ENCODE peak calls at places on chromosomes 16 and 17, in eight cellular contexts. P, F, D, T, G, M, C and V are unnamed samples.

GRCh38 chr16:63596716-63597115 is 1525.1 kb downstream of the CDH11 start:
- DNase-seq in P (no peak), F (no peak), D (no peak), T (no peak), G (no peak), M (no peak), C (no peak), V (no peak)

GRCh38 chr17:50062323-50063243 is 6.7 kb downstream of the ITGA3 start:
- DNase-seq in P (no peak), F (no peak), D (peak), T (peak), G (no peak), M (peak), C (no peak), V (no peak)

GRCh38 chr17:4142107-4142900 is 526 bp downstream of the ZZEF1 start:
- DNase-seq in P (peak), F (no peak), D (no peak), T (peak), G (peak), M (no peak), C (peak), V (no peak)

GRCh38 chr17:360141-360705 is 7.6 kb upstream of the RPH3AL start:
- DNase-seq in P (no peak), F (no peak), D (no peak), T (no peak), G (no peak), M (no peak), C (no peak), V (no peak)

GRCh38 chr16:17633146-17633966 is 162.6 kb upstream of the XYLT1 start:
- DNase-seq in P (no peak), F (no peak), D (no peak), T (no peak), G (no peak), M (peak), C (no peak), V (no peak)

GRCh38 chr16:67237396-67238277 is 9.6 kb downstream of the FHOD1 start:
- DNase-seq in P (no peak), F (no peak), D (no peak), T (no peak), G (no peak), M (no peak), C (no peak), V (no peak)

GRCh38 chr16:11183035-11183812 is 72.8 kb downstream of the SOCS1 start:
- DNase-seq in P (no peak), F (no peak), D (no peak), T (no peak), G (peak), M (no peak), C (no peak), V (peak)

GRCh38 chr16:84292032-84292431 is 2.6 kb upstream of the WFDC1 start:
- DNase-seq in P (no peak), F (no peak), D (no peak), T (no peak), G (no peak), M (no peak), C (no peak), V (no peak)

GRCh38 chr17:56897646-56898424 is 16.0 kb downstream of the TRIM25 start:
- DNase-seq in P (no peak), F (no peak), D (no peak), T (peak), G (no peak), M (no peak), C (peak), V (no peak)

GRCh38 chr17:49290690-49291326 is 60.2 kb upstream of the PHOSPHO1 start:
- DNase-seq in P (peak), F (peak), D (no peak), T (peak), G (peak), M (no peak), C (peak), V (no peak)

GRCh38 chr17:10772425-10773380 is 31.2 kb downstream of the TMEM238L start:
- DNase-seq in P (peak), F (no peak), D (peak), T (peak), G (peak), M (no peak), C (peak), V (no peak)

GRCh38 chr17:71237903-71238538 is 882.8 kb upstream of the SOX9 start:
- DNase-seq in P (no peak), F (no peak), D (no peak), T (no peak), G (no peak), M (peak), C (peak), V (no peak)

GRCh38 chr16:397135-397661 is at the start of gene NME4:
- DNase-seq in P (no peak), F (no peak), D (no peak), T (no peak), G (peak), M (no peak), C (peak), V (peak)

GRCh38 chr17:17041018-17041521 is 1.2 kb upstream of the MPRIP start:
- DNase-seq in P (peak), F (no peak), D (peak), T (peak), G (no peak), M (peak), C (no peak), V (no peak)

GRCh38 chr16:75192606-75193264 is 14.2 kb downstream of the CTRB2 start:
- DNase-seq in P (peak), F (peak), D (no peak), T (no peak), G (no peak), M (peak), C (no peak), V (no peak)

GRCh38 chr17:71580220-71580619 is 540.6 kb upstream of the SOX9 start:
- DNase-seq in P (no peak), F (no peak), D (no peak), T (no peak), G (no peak), M (no peak), C (no peak), V (no peak)

GRCh38 chr17:75153854-75154194 is 488 bp downstream of the JPT1 start:
- DNase-seq in P (peak), F (peak), D (no peak), T (no peak), G (no peak), M (no peak), C (peak), V (no peak)

GRCh38 chr16:11224894-11225676 is 30.9 kb downstream of the SOCS1 start:
- DNase-seq in P (no peak), F (no peak), D (no peak), T (peak), G (no peak), M (no peak), C (peak), V (peak)

GRCh38 chr17:37756060-37756459 is 11.2 kb upstream of the HNF1B start:
- DNase-seq in P (no peak), F (no peak), D (no peak), T (no peak), G (no peak), M (no peak), C (no peak), V (no peak)

GRCh38 chr17:17752822-17753448 is 71.7 kb downstream of the RAI1 start:
- DNase-seq in P (no peak), F (no peak), D (no peak), T (no peak), G (no peak), M (peak), C (peak), V (no peak)

GRCh38 chr17:33142703-33143299 is 150.3 kb downstream of the ASIC2 start:
- DNase-seq in P (no peak), F (no peak), D (no peak), T (peak), G (peak), M (no peak), C (peak), V (no peak)

GRCh38 chr17:11122908-11123307 is 118.1 kb upstream of the SHISA6 start:
- DNase-seq in P (no peak), F (no peak), D (no peak), T (no peak), G (no peak), M (no peak), C (no peak), V (no peak)

GRCh38 chr17:14019186-14019956 is 49.9 kb upstream of the COX10 start:
- DNase-seq in P (no peak), F (no peak), D (no peak), T (no peak), G (no peak), M (no peak), C (no peak), V (no peak)

GRCh38 chr16:1940273-1941161 is 2.5 kb downstream of the MSRB1 start:
- DNase-seq in P (no peak), F (no peak), D (no peak), T (peak), G (no peak), M (no peak), C (no peak), V (no peak)

GRCh38 chr16:10895053-10895946 is 18.3 kb downstream of the CIITA start:
- DNase-seq in P (no peak), F (no peak), D (no peak), T (peak), G (peak), M (no peak), C (peak), V (peak)

GRCh38 chr17:2396568-2397246 is 4.2 kb downstream of the MNT start:
- DNase-seq in P (peak), F (peak), D (peak), T (peak), G (peak), M (peak), C (peak), V (peak)

GRCh38 chr17:54256530-54256929 is 433.8 kb downstream of the KIF2B start:
- DNase-seq in P (no peak), F (no peak), D (no peak), T (no peak), G (peak), M (no peak), C (no peak), V (no peak)

GRCh38 chr16:57163842-57164241 is 22.0 kb downstream of the PSME3IP1 start:
- DNase-seq in P (no peak), F (no peak), D (no peak), T (no peak), G (no peak), M (no peak), C (no peak), V (no peak)

GRCh38 chr17:13940858-13941665 is 128.2 kb upstream of the COX10 start:
- DNase-seq in P (peak), F (no peak), D (no peak), T (no peak), G (no peak), M (no peak), C (no peak), V (no peak)

GRCh38 chr17:29740017-29740416 is 117.3 kb upstream of the CORO6 start:
- DNase-seq in P (no peak), F (no peak), D (no peak), T (no peak), G (peak), M (no peak), C (no peak), V (no peak)

GRCh38 chr17:39402279-39402889 is 958 bp upstream of the FBXL20 start:
- DNase-seq in P (peak), F (peak), D (peak), T (peak), G (peak), M (peak), C (peak), V (peak)

GRCh38 chr16:88920618-88921602 is 54.5 kb upstream of the PABPN1L start:
- DNase-seq in P (no peak), F (no peak), D (no peak), T (peak), G (no peak), M (no peak), C (no peak), V (peak)

GRCh38 chr17:44187131-44187899 is 543 bp downstream of the TMUB2 start:
- DNase-seq in P (no peak), F (no peak), D (no peak), T (no peak), G (no peak), M (peak), C (no peak), V (no peak)

GRCh38 chr16:68345351-68345810 is 34.6 kb downstream of the PRMT7 start:
- DNase-seq in P (no peak), F (no peak), D (no peak), T (no peak), G (no peak), M (no peak), C (no peak), V (no peak)

GRCh38 chr17:4519361-4519788 is 20.7 kb downstream of the SPNS2 start:
- DNase-seq in P (no peak), F (no peak), D (peak), T (no peak), G (no peak), M (no peak), C (no peak), V (no peak)

GRCh38 chr16:46607529-46607928 is 13.7 kb downstream of the SHCBP1 start:
- DNase-seq in P (no peak), F (no peak), D (no peak), T (no peak), G (no peak), M (peak), C (peak), V (no peak)

GRCh38 chr17:33521784-33522183 is 228.7 kb upstream of the ASIC2 start:
- DNase-seq in P (peak), F (no peak), D (no peak), T (peak), G (peak), M (no peak), C (peak), V (no peak)

GRCh38 chr17:28346746-28347246 is 10.5 kb downstream of the POLDIP2 start:
- DNase-seq in P (peak), F (no peak), D (no peak), T (no peak), G (peak), M (no peak), C (no peak), V (no peak)
- TF ChIP-seq CTCF in P (peak), F (peak), D (no peak), T (no peak), G (peak), M (peak), C (peak), V (no peak)

GRCh38 chr17:34665803-34666763 is 86.7 kb downstream of the TMEM132E start:
- DNase-seq in P (peak), F (no peak), D (peak), T (no peak), G (peak), M (no peak), C (no peak), V (no peak)

GRCh38 chr17:34667656-34668055 is 88.3 kb downstream of the TMEM132E start:
- DNase-seq in P (no peak), F (no peak), D (no peak), T (no peak), G (no peak), M (no peak), C (no peak), V (no peak)

GRCh38 chr17:34669511-34669910 is 90.1 kb downstream of the TMEM132E start:
- DNase-seq in P (no peak), F (no peak), D (no peak), T (no peak), G (no peak), M (no peak), C (no peak), V (no peak)

GRCh38 chr17:34670618-34671017 is 91.2 kb downstream of the TMEM132E start:
- DNase-seq in P (no peak), F (no peak), D (no peak), T (no peak), G (no peak), M (no peak), C (no peak), V (no peak)

DNA sequence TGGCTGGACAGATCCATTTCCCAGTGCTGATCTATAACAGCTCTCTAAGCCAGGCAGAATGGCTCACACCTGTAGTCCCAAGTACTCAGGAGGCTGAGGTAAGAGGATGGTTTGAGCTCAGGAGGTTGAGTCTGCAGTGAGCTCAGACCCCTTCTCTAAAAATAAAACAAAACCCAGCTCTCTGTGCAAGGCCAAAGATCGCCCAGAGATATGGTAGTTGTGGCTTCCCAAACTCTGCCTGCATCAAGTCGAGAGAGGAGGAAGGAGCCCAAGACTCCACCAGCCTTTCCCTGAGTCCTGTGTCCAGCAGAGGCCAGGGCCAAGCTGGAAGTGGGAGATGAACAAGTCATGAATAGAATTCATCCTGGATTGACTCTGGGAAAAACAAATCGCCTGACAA is 88.8 kb downstream of the TMEM132E start:
- DNase-seq in P (no peak), F (no peak), D (no peak), T (no peak), G (no peak), M (no peak), C (no peak), V (no peak)
- TF ChIP-seq CTCF in P (no peak), F (no peak), D (no peak), T (no peak), G (no peak), M (no peak), C (no peak), V (no peak)

GRCh38 chr17:12538003-12538402 is 127.7 kb upstream of the MYOCD start:
- DNase-seq in P (no peak), F (no peak), D (no peak), T (no peak), G (no peak), M (no peak), C (no peak), V (no peak)

GRCh38 chr17:12536472-12536871 is 129.2 kb upstream of the MYOCD start:
- DNase-seq in P (no peak), F (no peak), D (no peak), T (no peak), G (no peak), M (no peak), C (no peak), V (no peak)

GRCh38 chr17:12536021-12536420 is 129.7 kb upstream of the MYOCD start:
- DNase-seq in P (no peak), F (no peak), D (no peak), T (no peak), G (no peak), M (no peak), C (no peak), V (no peak)

GRCh38 chr17:12537436-12537835 is 128.3 kb upstream of the MYOCD start:
- DNase-seq in P (no peak), F (no peak), D (no peak), T (no peak), G (no peak), M (no peak), C (no peak), V (no peak)
- TF ChIP-seq CTCF in P (no peak), F (no peak), D (no peak), T (no peak), G (no peak), M (no peak), C (no peak), V (no peak)

GRCh38 chr17:68819465-68819864 is 135.7 kb downstream of the ABCA8 start:
- DNase-seq in P (no peak), F (no peak), D (no peak), T (no peak), G (no peak), M (no peak), C (no peak), V (no peak)
- TF ChIP-seq CTCF in P (no peak), F (no peak), D (no peak), T (no peak), G (no peak), M (no peak), C (no peak), V (no peak)

GRCh38 chr17:82327289-82327688 is 6.3 kb downstream of the SECTM1 start:
- DNase-seq in P (no peak), F (no peak), D (no peak), T (no peak), G (peak), M (no peak), C (no peak), V (no peak)

GRCh38 chr17:82325286-82326180 is 8.0 kb downstream of the SECTM1 start:
- DNase-seq in P (no peak), F (no peak), D (no peak), T (no peak), G (no peak), M (no peak), C (no peak), V (no peak)

GRCh38 chr17:82322526-82323453 is 5.4 kb upstream of the CD7 start:
- DNase-seq in P (no peak), F (no peak), D (no peak), T (no peak), G (no peak), M (no peak), C (no peak), V (no peak)

GRCh38 chr17:82323514-82324234 is 6.3 kb upstream of the CD7 start:
- DNase-seq in P (no peak), F (no peak), D (no peak), T (no peak), G (no peak), M (no peak), C (no peak), V (no peak)

GRCh38 chr17:82324566-82325285 is 7.3 kb upstream of the CD7 start:
- DNase-seq in P (no peak), F (no peak), D (no peak), T (no peak), G (no peak), M (no peak), C (no peak), V (no peak)
- TF ChIP-seq CTCF in P (no peak), F (no peak), D (no peak), T (no peak), G (no peak), M (no peak), C (no peak), V (no peak)

GRCh38 chr17:6509921-6510320 is 46.4 kb downstream of the PITPNM3 start:
- DNase-seq in P (no peak), F (no peak), D (no peak), T (no peak), G (no peak), M (no peak), C (no peak), V (no peak)
- TF ChIP-seq CTCF in P (no peak), F (no peak), D (no peak), T (no peak), G (no peak), M (no peak), C (no peak), V (no peak)

DNA sequence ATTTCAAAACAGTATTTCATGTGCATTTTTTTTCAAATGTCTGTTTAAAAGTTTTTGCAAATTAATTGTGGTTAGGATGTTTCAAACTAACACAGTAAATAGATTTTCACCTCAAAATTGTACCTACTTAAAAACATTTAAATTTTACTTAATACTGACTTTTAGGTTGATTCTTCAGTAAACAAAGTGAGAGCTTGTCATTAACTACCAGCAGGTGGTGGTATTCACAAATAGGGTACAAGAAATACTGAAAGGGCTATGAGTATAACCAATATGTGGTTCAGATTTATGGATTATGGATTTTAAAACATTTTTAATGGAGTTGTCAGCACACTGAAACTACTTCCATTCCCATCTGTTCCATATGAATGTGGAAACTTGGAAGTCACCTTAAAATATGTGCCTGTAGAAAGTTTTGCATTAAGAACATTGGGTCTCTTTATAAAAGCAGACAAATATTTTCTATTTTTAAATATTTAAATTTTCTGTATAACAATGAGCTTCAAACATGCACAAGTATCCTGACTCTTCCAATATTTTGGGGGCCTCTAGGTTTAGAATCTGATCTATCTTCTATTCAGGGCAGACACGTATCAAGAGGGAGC is 155.5 kb downstream of the SNX11 start:
- DNase-seq in P (no peak), F (no peak), D (no peak), T (no peak), G (no peak), M (no peak), C (peak), V (no peak)
- TF ChIP-seq CTCF in P (peak), F (peak), D (no peak), T (no peak), G (peak), M (peak), C (peak), V (no peak)

GRCh38 chr17:58343131-58343530 is 8.9 kb downstream of the SUPT4H1 start:
- DNase-seq in P (no peak), F (no peak), D (no peak), T (no peak), G (no peak), M (no peak), C (no peak), V (no peak)

GRCh38 chr17:58344047-58344790 is 7.8 kb downstream of the SUPT4H1 start:
- DNase-seq in P (no peak), F (no peak), D (no peak), T (no peak), G (no peak), M (no peak), C (peak), V (peak)

GRCh38 chr17:58345500-58345899 is 6.5 kb downstream of the SUPT4H1 start:
- DNase-seq in P (no peak), F (no peak), D (no peak), T (no peak), G (no peak), M (no peak), C (no peak), V (no peak)

GRCh38 chr17:58341861-58342475 is 10.0 kb downstream of the SUPT4H1 start:
- DNase-seq in P (no peak), F (no peak), D (no peak), T (no peak), G (no peak), M (no peak), C (peak), V (no peak)

GRCh38 chr17:58344791-58345157 is 7.2 kb downstream of the SUPT4H1 start:
- DNase-seq in P (no peak), F (no peak), D (no peak), T (no peak), G (no peak), M (no peak), C (peak), V (no peak)
- TF ChIP-seq CTCF in P (peak), F (no peak), D (no peak), T (no peak), G (no peak), M (no peak), C (peak), V (no peak)

GRCh38 chr17:63983326-63983725 is 10.6 kb upstream of the SCN4A start:
- DNase-seq in P (no peak), F (no peak), D (no peak), T (no peak), G (no peak), M (no peak), C (no peak), V (no peak)
- TF ChIP-seq CTCF in P (no peak), F (no peak), D (no peak), T (no peak), G (no peak), M (no peak), C (no peak), V (no peak)